ENCODE peak calls at places on chromosomes 13 and 19, in four cellular contexts. One of them, this sample, is unnamed.

GRCh38 chr13:95571941-95572340 is 19.4 kb downstream of the CLDN10 start:
- DNase-seq in GM18507: no peak
- DNase-seq in fibroblast of the conjunctiva: no peak
- DNase-seq in stimulated activated CD8-positive, alpha-beta memory T cell treated with anti-CD3 and anti-CD28 coated beads, Interleukin-7, amount 100 ng/mL, for 4 hours: no peak
- DNase-seq in this sample: no peak

GRCh38 chr19:34181111-34181864 is 9.0 kb downstream of the LSM14A start:
- DNase-seq in fibroblast of the conjunctiva: no peak
- DNase-seq in GM18507: no peak
- DNase-seq in stimulated activated CD8-positive, alpha-beta memory T cell treated with anti-CD3 and anti-CD28 coated beads, Interleukin-7, amount 100 ng/mL, for 4 hours: no peak
- DNase-seq in this sample: no peak

GRCh38 chr19:10817291-10818038 is 18.5 kb downstream of the TMED1 start:
- DNase-seq in GM18507: no peak
- DNase-seq in fibroblast of the conjunctiva: peak
- DNase-seq in stimulated activated CD8-positive, alpha-beta memory T cell treated with anti-CD3 and anti-CD28 coated beads, Interleukin-7, amount 100 ng/mL, for 4 hours: no peak
- DNase-seq in this sample: no peak

GRCh38 chr13:85698236-85698635 is 101.0 kb downstream of the SLITRK6 start:
- DNase-seq in GM18507: no peak
- DNase-seq in stimulated activated CD8-positive, alpha-beta memory T cell treated with anti-CD3 and anti-CD28 coated beads, Interleukin-7, amount 100 ng/mL, for 4 hours: no peak
- DNase-seq in fibroblast of the conjunctiva: no peak
- DNase-seq in this sample: no peak

GRCh38 chr13:49400755-49401659 is 42.9 kb downstream of the CAB39L start:
- DNase-seq in GM18507: no peak
- DNase-seq in fibroblast of the conjunctiva: no peak
- DNase-seq in stimulated activated CD8-positive, alpha-beta memory T cell treated with anti-CD3 and anti-CD28 coated beads, Interleukin-7, amount 100 ng/mL, for 4 hours: no peak
- DNase-seq in this sample: peak

GRCh38 chr19:35347930-35348298 is 212 bp downstream of the FFAR1 start:
- DNase-seq in stimulated activated CD8-positive, alpha-beta memory T cell treated with anti-CD3 and anti-CD28 coated beads, Interleukin-7, amount 100 ng/mL, for 4 hours: no peak
- DNase-seq in fibroblast of the conjunctiva: no peak
- DNase-seq in GM18507: no peak
- DNase-seq in this sample: no peak

GRCh38 chr19:28292822-28293500 is 920.0 kb downstream of the UQCRFS1 start:
- DNase-seq in stimulated activated CD8-positive, alpha-beta memory T cell treated with anti-CD3 and anti-CD28 coated beads, Interleukin-7, amount 100 ng/mL, for 4 hours: no peak
- DNase-seq in fibroblast of the conjunctiva: no peak
- DNase-seq in GM18507: no peak
- DNase-seq in this sample: no peak

GRCh38 chr19:18975011-18975410 is 34.0 kb upstream of the HOMER3 start:
- DNase-seq in stimulated activated CD8-positive, alpha-beta memory T cell treated with anti-CD3 and anti-CD28 coated beads, Interleukin-7, amount 100 ng/mL, for 4 hours: no peak
- DNase-seq in fibroblast of the conjunctiva: no peak
- DNase-seq in GM18507: no peak
- DNase-seq in this sample: no peak

GRCh38 chr19:3683866-3684816 is 16.1 kb downstream of the PIP5K1C start:
- DNase-seq in fibroblast of the conjunctiva: no peak
- DNase-seq in stimulated activated CD8-positive, alpha-beta memory T cell treated with anti-CD3 and anti-CD28 coated beads, Interleukin-7, amount 100 ng/mL, for 4 hours: no peak
- DNase-seq in GM18507: no peak
- DNase-seq in this sample: no peak

GRCh38 chr19:3818479-3818878 is 32.3 kb upstream of the MATK start:
- DNase-seq in GM18507: no peak
- DNase-seq in stimulated activated CD8-positive, alpha-beta memory T cell treated with anti-CD3 and anti-CD28 coated beads, Interleukin-7, amount 100 ng/mL, for 4 hours: no peak
- DNase-seq in fibroblast of the conjunctiva: no peak
- DNase-seq in this sample: peak

GRCh38 chr13:93055233-93055632 is 171.4 kb upstream of the GPC6 start:
- DNase-seq in fibroblast of the conjunctiva: no peak
- DNase-seq in GM18507: no peak
- DNase-seq in stimulated activated CD8-positive, alpha-beta memory T cell treated with anti-CD3 and anti-CD28 coated beads, Interleukin-7, amount 100 ng/mL, for 4 hours: no peak
- DNase-seq in this sample: no peak

GRCh38 chr19:45358213-45358792 is 12.1 kb downstream of the ERCC2 start:
- DNase-seq in fibroblast of the conjunctiva: no peak
- DNase-seq in GM18507: no peak
- DNase-seq in stimulated activated CD8-positive, alpha-beta memory T cell treated with anti-CD3 and anti-CD28 coated beads, Interleukin-7, amount 100 ng/mL, for 4 hours: no peak
- DNase-seq in this sample: no peak

GRCh38 chr19:40596608-40597328 is 4.4 kb upstream of the LTBP4 start:
- DNase-seq in stimulated activated CD8-positive, alpha-beta memory T cell treated with anti-CD3 and anti-CD28 coated beads, Interleukin-7, amount 100 ng/mL, for 4 hours: no peak
- DNase-seq in GM18507: no peak
- DNase-seq in fibroblast of the conjunctiva: no peak
- DNase-seq in this sample: no peak

GRCh38 chr19:53959176-53959757 is 3.5 kb upstream of the CACNG8 start:
- DNase-seq in fibroblast of the conjunctiva: no peak
- DNase-seq in stimulated activated CD8-positive, alpha-beta memory T cell treated with anti-CD3 and anti-CD28 coated beads, Interleukin-7, amount 100 ng/mL, for 4 hours: no peak
- DNase-seq in GM18507: no peak
- DNase-seq in this sample: no peak

GRCh38 chr19:6216996-6217751 is 62.6 kb downstream of the MLLT1 start:
- DNase-seq in GM18507: no peak
- DNase-seq in fibroblast of the conjunctiva: peak
- DNase-seq in stimulated activated CD8-positive, alpha-beta memory T cell treated with anti-CD3 and anti-CD28 coated beads, Interleukin-7, amount 100 ng/mL, for 4 hours: no peak
- DNase-seq in this sample: no peak

GRCh38 chr13:98143601-98144500 is 957 bp downstream of the FARP1 start:
- DNase-seq in stimulated activated CD8-positive, alpha-beta memory T cell treated with anti-CD3 and anti-CD28 coated beads, Interleukin-7, amount 100 ng/mL, for 4 hours: no peak
- DNase-seq in GM18507: no peak
- DNase-seq in fibroblast of the conjunctiva: no peak
- DNase-seq in this sample: no peak

GRCh38 chr13:28564030-28564429 is 69.1 kb upstream of the FLT1 start:
- DNase-seq in fibroblast of the conjunctiva: no peak
- DNase-seq in GM18507: no peak
- DNase-seq in stimulated activated CD8-positive, alpha-beta memory T cell treated with anti-CD3 and anti-CD28 coated beads, Interleukin-7, amount 100 ng/mL, for 4 hours: no peak
- DNase-seq in this sample: peak

GRCh38 chr19:51690359-51691121 is 2.6 kb upstream of the SPACA6 start:
- DNase-seq in stimulated activated CD8-positive, alpha-beta memory T cell treated with anti-CD3 and anti-CD28 coated beads, Interleukin-7, amount 100 ng/mL, for 4 hours: peak
- DNase-seq in fibroblast of the conjunctiva: no peak
- DNase-seq in GM18507: no peak
- DNase-seq in this sample: no peak

GRCh38 chr13:48126944-48127814 is 32.3 kb upstream of the MED4 start:
- DNase-seq in fibroblast of the conjunctiva: peak
- DNase-seq in stimulated activated CD8-positive, alpha-beta memory T cell treated with anti-CD3 and anti-CD28 coated beads, Interleukin-7, amount 100 ng/mL, for 4 hours: no peak
- DNase-seq in GM18507: peak
- DNase-seq in this sample: no peak

GRCh38 chr13:99505814-99506269 is 4.6 kb downstream of the TM9SF2 start:
- DNase-seq in stimulated activated CD8-positive, alpha-beta memory T cell treated with anti-CD3 and anti-CD28 coated beads, Interleukin-7, amount 100 ng/mL, for 4 hours: no peak
- DNase-seq in fibroblast of the conjunctiva: no peak
- DNase-seq in GM18507: no peak
- DNase-seq in this sample: no peak

GRCh38 chr13:51620165-51620983 is 36.1 kb downstream of the WDFY2 start:
- DNase-seq in fibroblast of the conjunctiva: no peak
- DNase-seq in stimulated activated CD8-positive, alpha-beta memory T cell treated with anti-CD3 and anti-CD28 coated beads, Interleukin-7, amount 100 ng/mL, for 4 hours: no peak
- DNase-seq in GM18507: no peak
- DNase-seq in this sample: no peak

GRCh38 chr13:29454931-29455481 is 140.5 kb downstream of the SLC7A1 start:
- DNase-seq in fibroblast of the conjunctiva: no peak
- DNase-seq in stimulated activated CD8-positive, alpha-beta memory T cell treated with anti-CD3 and anti-CD28 coated beads, Interleukin-7, amount 100 ng/mL, for 4 hours: no peak
- DNase-seq in GM18507: no peak
- DNase-seq in this sample: peak

GRCh38 chr13:48626077-48626449 is 27.7 kb upstream of the CYSLTR2 start:
- DNase-seq in stimulated activated CD8-positive, alpha-beta memory T cell treated with anti-CD3 and anti-CD28 coated beads, Interleukin-7, amount 100 ng/mL, for 4 hours: no peak
- DNase-seq in fibroblast of the conjunctiva: no peak
- DNase-seq in GM18507: no peak
- DNase-seq in this sample: no peak

GRCh38 chr19:925912-926594 is at the start of gene ARID3A:
- DNase-seq in stimulated activated CD8-positive, alpha-beta memory T cell treated with anti-CD3 and anti-CD28 coated beads, Interleukin-7, amount 100 ng/mL, for 4 hours: no peak
- DNase-seq in fibroblast of the conjunctiva: no peak
- DNase-seq in GM18507: no peak
- DNase-seq in this sample: no peak

GRCh38 chr13:27619711-27620376 is 485 bp downstream of the LNX2 start:
- DNase-seq in fibroblast of the conjunctiva: no peak
- DNase-seq in stimulated activated CD8-positive, alpha-beta memory T cell treated with anti-CD3 and anti-CD28 coated beads, Interleukin-7, amount 100 ng/mL, for 4 hours: peak
- DNase-seq in GM18507: no peak
- DNase-seq in this sample: no peak

GRCh38 chr19:53903055-53903680 is 5.9 kb upstream of the CACNG7 start:
- DNase-seq in GM18507: no peak
- DNase-seq in stimulated activated CD8-positive, alpha-beta memory T cell treated with anti-CD3 and anti-CD28 coated beads, Interleukin-7, amount 100 ng/mL, for 4 hours: no peak
- DNase-seq in fibroblast of the conjunctiva: no peak
- DNase-seq in this sample: no peak

GRCh38 chr19:28694812-28695211 is 518.1 kb downstream of the UQCRFS1 start:
- DNase-seq in fibroblast of the conjunctiva: no peak
- DNase-seq in stimulated activated CD8-positive, alpha-beta memory T cell treated with anti-CD3 and anti-CD28 coated beads, Interleukin-7, amount 100 ng/mL, for 4 hours: no peak
- DNase-seq in GM18507: no peak
- DNase-seq in this sample: no peak

GRCh38 chr19:19382118-19382517 is 23.4 kb upstream of the GATAD2A start:
- DNase-seq in stimulated activated CD8-positive, alpha-beta memory T cell treated with anti-CD3 and anti-CD28 coated beads, Interleukin-7, amount 100 ng/mL, for 4 hours: no peak
- DNase-seq in GM18507: no peak
- DNase-seq in fibroblast of the conjunctiva: no peak
- DNase-seq in this sample: no peak

GRCh38 chr13:72109863-72110262 is 242.9 kb upstream of the DACH1 start:
- DNase-seq in GM18507: no peak
- DNase-seq in fibroblast of the conjunctiva: no peak
- DNase-seq in stimulated activated CD8-positive, alpha-beta memory T cell treated with anti-CD3 and anti-CD28 coated beads, Interleukin-7, amount 100 ng/mL, for 4 hours: no peak
- DNase-seq in this sample: no peak

GRCh38 chr13:99995503-99996176 is 14.1 kb downstream of the ZIC2 start:
- DNase-seq in stimulated activated CD8-positive, alpha-beta memory T cell treated with anti-CD3 and anti-CD28 coated beads, Interleukin-7, amount 100 ng/mL, for 4 hours: no peak
- DNase-seq in GM18507: no peak
- DNase-seq in fibroblast of the conjunctiva: no peak
- DNase-seq in this sample: no peak

GRCh38 chr13:109836629-109837607 is 50.5 kb upstream of the IRS2 start:
- DNase-seq in fibroblast of the conjunctiva: no peak
- DNase-seq in GM18507: no peak
- DNase-seq in stimulated activated CD8-positive, alpha-beta memory T cell treated with anti-CD3 and anti-CD28 coated beads, Interleukin-7, amount 100 ng/mL, for 4 hours: no peak
- DNase-seq in this sample: no peak

GRCh38 chr13:27403252-27403678 is 21.2 kb upstream of the GTF3A start:
- DNase-seq in stimulated activated CD8-positive, alpha-beta memory T cell treated with anti-CD3 and anti-CD28 coated beads, Interleukin-7, amount 100 ng/mL, for 4 hours: no peak
- DNase-seq in GM18507: no peak
- DNase-seq in fibroblast of the conjunctiva: no peak
- DNase-seq in this sample: no peak

GRCh38 chr19:48874309-48875135 is 2.3 kb downstream of the PPP1R15A start:
- DNase-seq in fibroblast of the conjunctiva: no peak
- DNase-seq in stimulated activated CD8-positive, alpha-beta memory T cell treated with anti-CD3 and anti-CD28 coated beads, Interleukin-7, amount 100 ng/mL, for 4 hours: no peak
- DNase-seq in GM18507: no peak
- DNase-seq in this sample: no peak

GRCh38 chr13:19957320-19958118 is 1.0 kb upstream of the ZMYM2 start:
- DNase-seq in fibroblast of the conjunctiva: peak
- DNase-seq in GM18507: peak
- DNase-seq in stimulated activated CD8-positive, alpha-beta memory T cell treated with anti-CD3 and anti-CD28 coated beads, Interleukin-7, amount 100 ng/mL, for 4 hours: peak
- DNase-seq in this sample: peak

GRCh38 chr13:42354246-42355117 is 82.5 kb downstream of the AKAP11 start:
- DNase-seq in fibroblast of the conjunctiva: no peak
- DNase-seq in stimulated activated CD8-positive, alpha-beta memory T cell treated with anti-CD3 and anti-CD28 coated beads, Interleukin-7, amount 100 ng/mL, for 4 hours: no peak
- DNase-seq in GM18507: no peak
- DNase-seq in this sample: peak

GRCh38 chr19:1250374-1251232 is 2.2 kb downstream of the MIDN start:
- DNase-seq in stimulated activated CD8-positive, alpha-beta memory T cell treated with anti-CD3 and anti-CD28 coated beads, Interleukin-7, amount 100 ng/mL, for 4 hours: peak
- DNase-seq in GM18507: no peak
- DNase-seq in fibroblast of the conjunctiva: no peak
- DNase-seq in this sample: no peak

GRCh38 chr13:42396501-42396900 is 124.5 kb downstream of the AKAP11 start:
- DNase-seq in fibroblast of the conjunctiva: no peak
- DNase-seq in stimulated activated CD8-positive, alpha-beta memory T cell treated with anti-CD3 and anti-CD28 coated beads, Interleukin-7, amount 100 ng/mL, for 4 hours: no peak
- DNase-seq in GM18507: no peak
- DNase-seq in this sample: no peak

GRCh38 chr19:45154064-45154827 is 6.5 kb downstream of the NKPD1 start:
- DNase-seq in GM18507: no peak
- DNase-seq in fibroblast of the conjunctiva: peak
- DNase-seq in stimulated activated CD8-positive, alpha-beta memory T cell treated with anti-CD3 and anti-CD28 coated beads, Interleukin-7, amount 100 ng/mL, for 4 hours: no peak
- DNase-seq in this sample: no peak

GRCh38 chr13:32905063-32905863 is 111.0 kb upstream of the KL start:
- DNase-seq in GM18507: no peak
- DNase-seq in fibroblast of the conjunctiva: no peak
- DNase-seq in stimulated activated CD8-positive, alpha-beta memory T cell treated with anti-CD3 and anti-CD28 coated beads, Interleukin-7, amount 100 ng/mL, for 4 hours: no peak
- DNase-seq in this sample: no peak

GRCh38 chr13:45402641-45403040 is 15.5 kb downstream of the SLC25A30 start:
- DNase-seq in fibroblast of the conjunctiva: no peak
- DNase-seq in GM18507: no peak
- DNase-seq in stimulated activated CD8-positive, alpha-beta memory T cell treated with anti-CD3 and anti-CD28 coated beads, Interleukin-7, amount 100 ng/mL, for 4 hours: no peak
- DNase-seq in this sample: no peak

This sample was measured in epithelial cell of prostate.